ENCODE peak calls at places on chromosomes 13 and 19, in eight cellular contexts. N is neural crest cell; O is M059J; C is stomach; F is GF-D8; S is stimulated activated CD4-positive, alpha-beta T cell treated with anti-CD3 and anti-CD28 coated beads, Interleukin-4, amount 100 ng/mL, for 1 hour; I is T-helper 1 cell; X is GM12865. Z is an unnamed sample.

GRCh38 chr13:113140677-113141590 is 17.5 kb upstream of the PROZ start:
- DNase-seq in N (no peak), I (no peak), X (no peak), C (peak; percentile 10), S (no peak), F (no peak), O (no peak), Z (no peak)

GRCh38 chr13:51883226-51883600 is 21.4 kb downstream of the CCDC70 start:
- DNase-seq in X (no peak), F (no peak), C (no peak), S (no peak), I (no peak), N (no peak), O (no peak), Z (no peak)

GRCh38 chr19:46856062-46857022 is 4.5 kb upstream of the ARHGAP35 start:
- DNase-seq in O (peak; percentile 97), N (peak; percentile 84), C (peak; percentile 96), X (peak; percentile 93), F (peak; percentile 83), S (peak; percentile 92), I (peak; percentile 89), Z (peak; percentile 26)

GRCh38 chr19:16375936-16376185 is 51.2 kb downstream of the KLF2 start:
- DNase-seq in X (no peak), N (no peak), C (no peak), O (no peak), S (no peak), I (no peak), F (no peak), Z (no peak)

GRCh38 chr13:24217601-24218281 is 57.2 kb downstream of the SPATA13 start:
- DNase-seq in O (peak; percentile 19), C (peak; percentile 56), S (no peak), X (peak; percentile 75), F (peak; percentile 20), N (no peak), I (no peak), Z (no peak)

GRCh38 chr13:77952276-77952675 is 33.6 kb upstream of the EDNRB start:
- DNase-seq in C (no peak), F (no peak), S (no peak), N (no peak), O (no peak), I (no peak), X (no peak), Z (no peak)

GRCh38 chr19:12748489-12748888 is 3.1 kb upstream of the BEST2 start:
- DNase-seq in I (no peak), N (no peak), X (no peak), C (no peak), O (no peak), S (no peak), F (no peak), Z (no peak)

GRCh38 chr19:36876993-36877938 is 26.6 kb downstream of the ZNF345 start:
- DNase-seq in X (no peak), O (no peak), N (no peak), F (no peak), C (no peak), I (no peak), S (no peak), Z (no peak)

GRCh38 chr19:53467503-53468262 is at the start of gene ZNF813:
- DNase-seq in N (peak; percentile 91), C (peak; percentile 97), S (peak; percentile 96), F (peak; percentile 50), X (peak; percentile 92), O (peak; percentile 77), I (peak; percentile 96), Z (peak; percentile 15)

GRCh38 chr19:10146142-10146541 is 26.4 kb upstream of the EIF3G start:
- DNase-seq in C (no peak), X (no peak), I (no peak), F (no peak), N (no peak), O (no peak), S (no peak), Z (no peak)

GRCh38 chr13:23934481-23934880 is 37.2 kb upstream of the C1QTNF9B start:
- DNase-seq in S (no peak), I (no peak), N (no peak), C (no peak), F (no peak), O (no peak), X (no peak), Z (no peak)

GRCh38 chr13:25420161-25420560 is 48.4 kb downstream of the ATP8A2 start:
- DNase-seq in N (no peak), C (no peak), S (no peak), F (no peak), I (no peak), X (no peak), O (no peak), Z (peak; percentile 24)

GRCh38 chr19:31107096-31107495 is 242.1 kb downstream of the TSHZ3 start:
- DNase-seq in O (no peak), I (no peak), N (no peak), F (no peak), X (no peak), C (no peak), S (no peak), Z (no peak)

GRCh38 chr19:43595605-43595998 is 332 bp downstream of the IRGQ start:
- DNase-seq in N (no peak), S (peak; percentile 32), X (no peak), F (no peak), I (no peak), C (no peak), O (no peak), Z (no peak)

GRCh38 chr13:30832845-30833332 is 73.2 kb upstream of the MEDAG start:
- DNase-seq in O (peak; percentile 90), X (peak; percentile 34), C (peak; percentile 88), N (no peak), S (peak; percentile 49), I (no peak), F (no peak), Z (peak; percentile 78)